ENCODE peak calls at places on chromosome 22, in five cellular contexts. M is activated CD4-positive, alpha-beta T cell treated with anti-CD3 and anti-CD28 coated beads, Interleukin-2, amount 50 U/mL, for 24 hours; F is HCT116; O is chondrocyte; H is COR-L47. R is an unnamed sample.

GRCh38 chr22:23261900-23262450 is 81.7 kb downstream of the BCR start:
- DNase-seq in O (no peak), F (no peak), M (no peak), H (no peak), R (no peak)

GRCh38 chr22:32528316-32528715 is 53.7 kb downstream of the FBXO7 start:
- DNase-seq in F (no peak), O (no peak), H (no peak), M (no peak), R (no peak)

GRCh38 chr22:38924197-38924952 is 33.0 kb upstream of the APOBEC3A start:
- DNase-seq in M (no peak), O (no peak), H (peak), F (peak), R (peak)

GRCh38 chr22:46578824-46579561 is 41.2 kb upstream of the GRAMD4 start:
- DNase-seq in H (no peak), O (peak), F (no peak), M (no peak), R (no peak)

GRCh38 chr22:31020334-31020733 is 51.3 kb downstream of the TUG1 start:
- DNase-seq in O (no peak), M (no peak), H (no peak), F (no peak), R (no peak)

GRCh38 chr22:49613108-49613507 is 214.6 kb downstream of the BRD1 start:
- DNase-seq in M (no peak), O (no peak), F (no peak), H (no peak), R (no peak)

GRCh38 chr22:40477683-40478348 is 107.4 kb downstream of the SGSM3 start:
- DNase-seq in H (no peak), O (no peak), M (no peak), F (no peak), R (no peak)

GRCh38 chr22:50086526-50086925 is 1.3 kb upstream of the MLC1 start:
- DNase-seq in F (no peak), H (no peak), M (no peak), O (no peak), R (no peak)

GRCh38 chr22:49212466-49212865 is 615.2 kb downstream of the BRD1 start:
- DNase-seq in M (no peak), O (peak), F (no peak), H (no peak), R (no peak)

GRCh38 chr22:23305321-23305910 is 125.1 kb downstream of the BCR start:
- DNase-seq in O (peak), F (no peak), H (no peak), M (no peak), R (no peak)

GRCh38 chr22:24937114-24937513 is 9.4 kb downstream of the LHFPL7 start:
- DNase-seq in M (no peak), O (no peak), H (peak), F (no peak), R (peak)

GRCh38 chr22:39559456-39560105 is 11.0 kb upstream of the CACNA1I start:
- DNase-seq in M (no peak), H (no peak), F (no peak), O (no peak), R (no peak)

GRCh38 chr22:29336751-29337490 is 21.4 kb upstream of the RASL10A start:
- DNase-seq in M (no peak), O (no peak), F (no peak), H (no peak), R (no peak)

GRCh38 chr22:50434849-50435700 is 39.8 kb downstream of the SBF1 start:
- DNase-seq in O (peak), H (no peak), F (no peak), M (no peak), R (no peak)

GRCh38 chr22:42919199-42919598 is 62.1 kb upstream of the ARFGAP3 start:
- DNase-seq in O (no peak), M (no peak), F (peak), H (no peak), R (no peak)

GRCh38 chr22:39179841-39180335 is 27.4 kb upstream of the CBX7 start:
- DNase-seq in H (no peak), M (no peak), O (peak), F (no peak), R (no peak)

GRCh38 chr22:26068571-26068970 is 100.7 kb upstream of the SEZ6L start:
- DNase-seq in H (no peak), O (no peak), M (no peak), F (no peak), R (no peak)

GRCh38 chr22:20428496-20429253 is 8.9 kb downstream of the SCARF2 start:
- DNase-seq in O (peak), F (no peak), M (no peak), H (no peak), R (no peak)

GRCh38 chr22:49087163-49087562 is 740.5 kb downstream of the BRD1 start:
- DNase-seq in M (no peak), H (peak), F (no peak), O (peak), R (no peak)

GRCh38 chr22:30397656-30398635 is 1.1 kb downstream of the SEC14L2 start:
- DNase-seq in F (no peak), H (no peak), M (no peak), O (no peak), R (no peak)

GRCh38 chr22:37304595-37305343 is 22.5 kb downstream of the CYTH4 start:
- DNase-seq in F (no peak), H (no peak), O (no peak), M (no peak), R (no peak)

GRCh38 chr22:30495041-30495784 is 10.3 kb downstream of the SEC14L4 start:
- DNase-seq in H (no peak), O (peak), F (no peak), M (no peak), R (no peak)

GRCh38 chr22:29203883-29204282 is 1.8 kb upstream of the EMID1 start:
- DNase-seq in O (no peak), M (no peak), H (no peak), F (no peak), R (no peak)

GRCh38 chr22:38513063-38513462 is 7.0 kb upstream of the DDX17 start:
- DNase-seq in F (no peak), O (no peak), M (no peak), H (peak), R (no peak)

GRCh38 chr22:47201186-47201995 is 438.9 kb downstream of the TBC1D22A start:
- DNase-seq in H (no peak), M (no peak), F (no peak), O (no peak), R (no peak)

GRCh38 chr22:28893810-28894209 is 10.4 kb downstream of the ZNRF3 start:
- DNase-seq in M (no peak), H (no peak), F (no peak), O (no peak), R (no peak)